ENCODE peak calls at places on chromosomes 7 and 10, in nine cellular contexts. One of them, this sample, is unnamed.
A peak's percentile ranks its signal among the peaks of the same experiment; 100 is the strongest.

GRCh38 chr7:79732535-79732934 is 279.1 kb upstream of the MAGI2 start:
- DNase-seq in endodermal cell: no peak
- DNase-seq in stomach: no peak
- DNase-seq in IMR-90: no peak
- DNase-seq in transverse colon: no peak
- DNase-seq in ovary: no peak
- DNase-seq in adrenal gland: no peak
- DNase-seq in neural progenitor cell: no peak
- DNase-seq in fibroblast of lung: no peak
- DNase-seq in this sample: no peak

GRCh38 chr7:50304158-50304910 is at the start of gene IKZF1:
- DNase-seq in endodermal cell: peak; percentile 80
- DNase-seq in stomach: peak; percentile 65
- DNase-seq in IMR-90: no peak
- DNase-seq in transverse colon: peak; percentile 69
- DNase-seq in ovary: no peak
- DNase-seq in adrenal gland: peak; percentile 57
- DNase-seq in neural progenitor cell: peak; percentile 80
- DNase-seq in fibroblast of lung: no peak
- DNase-seq in this sample: peak; percentile 60

GRCh38 chr7:46360811-46361210 is 439.7 kb upstream of the IGFBP3 start:
- DNase-seq in endodermal cell: no peak
- DNase-seq in stomach: no peak
- DNase-seq in IMR-90: no peak
- DNase-seq in transverse colon: no peak
- DNase-seq in ovary: no peak
- DNase-seq in adrenal gland: no peak
- DNase-seq in neural progenitor cell: no peak
- DNase-seq in fibroblast of lung: no peak
- DNase-seq in this sample: no peak

GRCh38 chr7:77501165-77501515 is 36.0 kb upstream of the PTPN12 start:
- DNase-seq in endodermal cell: no peak
- DNase-seq in stomach: no peak
- DNase-seq in IMR-90: no peak
- DNase-seq in transverse colon: no peak
- DNase-seq in ovary: no peak
- DNase-seq in adrenal gland: no peak
- DNase-seq in neural progenitor cell: no peak
- DNase-seq in fibroblast of lung: no peak
- DNase-seq in this sample: no peak

GRCh38 chr10:117134084-117135025 is 3.7 kb downstream of the VAX1 start:
- DNase-seq in endodermal cell: peak; percentile 83
- DNase-seq in stomach: no peak
- DNase-seq in IMR-90: no peak
- DNase-seq in transverse colon: no peak
- DNase-seq in ovary: no peak
- DNase-seq in adrenal gland: no peak
- DNase-seq in neural progenitor cell: peak; percentile 82
- DNase-seq in fibroblast of lung: no peak
- DNase-seq in this sample: no peak

GRCh38 chr7:91355680-91356435 is 91.6 kb downstream of the FZD1 start:
- DNase-seq in endodermal cell: peak; percentile 63
- DNase-seq in stomach: no peak
- DNase-seq in IMR-90: no peak
- DNase-seq in transverse colon: no peak
- DNase-seq in ovary: no peak
- DNase-seq in adrenal gland: no peak
- DNase-seq in neural progenitor cell: peak; percentile 36
- DNase-seq in fibroblast of lung: no peak
- DNase-seq in this sample: no peak

GRCh38 chr10:121870413-121870812 is 57.4 kb downstream of the ATE1 start:
- DNase-seq in endodermal cell: no peak
- DNase-seq in stomach: no peak
- DNase-seq in IMR-90: no peak
- DNase-seq in transverse colon: no peak
- DNase-seq in ovary: no peak
- DNase-seq in adrenal gland: no peak
- DNase-seq in neural progenitor cell: no peak
- DNase-seq in fibroblast of lung: no peak
- DNase-seq in this sample: no peak

GRCh38 chr7:12839508-12840153 is 152.2 kb downstream of the ARL4A start:
- DNase-seq in endodermal cell: peak; percentile 76
- DNase-seq in stomach: no peak
- DNase-seq in IMR-90: no peak
- DNase-seq in transverse colon: no peak
- DNase-seq in ovary: no peak
- DNase-seq in adrenal gland: no peak
- DNase-seq in neural progenitor cell: peak; percentile 76
- DNase-seq in fibroblast of lung: no peak
- DNase-seq in this sample: no peak

GRCh38 chr7:50363327-50364060 is 59.0 kb downstream of the IKZF1 start:
- DNase-seq in endodermal cell: no peak
- DNase-seq in stomach: no peak
- DNase-seq in IMR-90: no peak
- DNase-seq in transverse colon: no peak
- DNase-seq in ovary: no peak
- DNase-seq in adrenal gland: no peak
- DNase-seq in neural progenitor cell: no peak
- DNase-seq in fibroblast of lung: no peak
- DNase-seq in this sample: peak; percentile 57

GRCh38 chr10:47371629-47372485 is 12.2 kb downstream of the ZNF488 start:
- DNase-seq in endodermal cell: peak; percentile 47
- DNase-seq in stomach: peak; percentile 13
- DNase-seq in IMR-90: no peak
- DNase-seq in transverse colon: no peak
- DNase-seq in ovary: no peak
- DNase-seq in adrenal gland: peak; percentile 12
- DNase-seq in neural progenitor cell: no peak
- DNase-seq in fibroblast of lung: no peak
- DNase-seq in this sample: no peak

GRCh38 chr7:50851451-50851850 is 68.8 kb upstream of the GRB10 start:
- DNase-seq in endodermal cell: no peak
- DNase-seq in stomach: peak; percentile 10
- DNase-seq in IMR-90: peak; percentile 54
- DNase-seq in transverse colon: no peak
- DNase-seq in ovary: no peak
- DNase-seq in adrenal gland: no peak
- DNase-seq in neural progenitor cell: no peak
- DNase-seq in fibroblast of lung: peak; percentile 18
- DNase-seq in this sample: no peak

GRCh38 chr10:88070080-88070880 is 206.9 kb downstream of the PTEN start:
- DNase-seq in endodermal cell: no peak
- DNase-seq in stomach: no peak
- DNase-seq in IMR-90: peak; percentile 67
- DNase-seq in transverse colon: no peak
- DNase-seq in ovary: no peak
- DNase-seq in adrenal gland: no peak
- DNase-seq in neural progenitor cell: no peak
- DNase-seq in fibroblast of lung: no peak
- DNase-seq in this sample: no peak

GRCh38 chr10:61835069-61835908 is 66.2 kb upstream of the ARID5B start:
- DNase-seq in endodermal cell: peak; percentile 63
- DNase-seq in stomach: peak; percentile 29
- DNase-seq in IMR-90: peak; percentile 78
- DNase-seq in transverse colon: peak; percentile 16
- DNase-seq in ovary: no peak
- DNase-seq in adrenal gland: peak; percentile 58
- DNase-seq in neural progenitor cell: peak; percentile 39
- DNase-seq in fibroblast of lung: peak; percentile 83
- DNase-seq in this sample: peak; percentile 17

GRCh38 chr7:100556541-100556940 is 17.2 kb downstream of the SAP25 start:
- DNase-seq in endodermal cell: no peak
- DNase-seq in stomach: no peak
- DNase-seq in IMR-90: peak; percentile 58
- DNase-seq in transverse colon: no peak
- DNase-seq in ovary: no peak
- DNase-seq in adrenal gland: no peak
- DNase-seq in neural progenitor cell: no peak
- DNase-seq in fibroblast of lung: peak; percentile 59
- DNase-seq in this sample: no peak

GRCh38 chr7:7693881-7694280 is 24.5 kb downstream of the RPA3 start:
- DNase-seq in endodermal cell: no peak
- DNase-seq in stomach: no peak
- DNase-seq in IMR-90: peak; percentile 92
- DNase-seq in transverse colon: no peak
- DNase-seq in ovary: no peak
- DNase-seq in adrenal gland: no peak
- DNase-seq in neural progenitor cell: no peak
- DNase-seq in fibroblast of lung: peak; percentile 71
- DNase-seq in this sample: no peak

GRCh38 chr10:44373341-44373995 is 11.4 kb downstream of the CXCL12 start:
- DNase-seq in endodermal cell: no peak
- DNase-seq in stomach: no peak
- DNase-seq in IMR-90: no peak
- DNase-seq in transverse colon: no peak
- DNase-seq in ovary: no peak
- DNase-seq in adrenal gland: no peak
- DNase-seq in neural progenitor cell: no peak
- DNase-seq in fibroblast of lung: no peak
- DNase-seq in this sample: no peak

GRCh38 chr10:124288928-124289921 is 129.5 kb downstream of the OAT start:
- DNase-seq in endodermal cell: peak; percentile 30
- DNase-seq in stomach: no peak
- DNase-seq in IMR-90: no peak
- DNase-seq in transverse colon: no peak
- DNase-seq in ovary: no peak
- DNase-seq in adrenal gland: no peak
- DNase-seq in neural progenitor cell: no peak
- DNase-seq in fibroblast of lung: no peak
- DNase-seq in this sample: no peak

GRCh38 chr10:124286621-124287020 is 132.1 kb downstream of the OAT start:
- DNase-seq in endodermal cell: peak; percentile 20
- DNase-seq in stomach: no peak
- DNase-seq in IMR-90: no peak
- DNase-seq in transverse colon: no peak
- DNase-seq in ovary: no peak
- DNase-seq in adrenal gland: no peak
- DNase-seq in neural progenitor cell: no peak
- DNase-seq in fibroblast of lung: no peak
- DNase-seq in this sample: no peak

GRCh38 chr10:124287791-124288190 is 130.9 kb downstream of the OAT start:
- DNase-seq in endodermal cell: peak; percentile 17
- DNase-seq in stomach: peak; percentile 17
- DNase-seq in IMR-90: no peak
- DNase-seq in transverse colon: peak; percentile 2
- DNase-seq in ovary: no peak
- DNase-seq in adrenal gland: no peak
- DNase-seq in neural progenitor cell: no peak
- DNase-seq in fibroblast of lung: no peak
- DNase-seq in this sample: no peak

GRCh38 chr10:124285587-124286527 is 132.9 kb downstream of the OAT start:
- DNase-seq in endodermal cell: peak; percentile 17
- DNase-seq in stomach: peak; percentile 13
- DNase-seq in IMR-90: no peak
- DNase-seq in transverse colon: no peak
- DNase-seq in ovary: no peak
- DNase-seq in adrenal gland: no peak
- DNase-seq in neural progenitor cell: no peak
- DNase-seq in fibroblast of lung: peak; percentile 15
- DNase-seq in this sample: no peak

GRCh38 chr10:124287071-124287685 is 131.5 kb downstream of the OAT start:
- DNase-seq in endodermal cell: peak; percentile 18
- DNase-seq in stomach: peak; percentile 24
- DNase-seq in IMR-90: no peak
- DNase-seq in transverse colon: peak; percentile 6
- DNase-seq in ovary: no peak
- DNase-seq in adrenal gland: no peak
- DNase-seq in neural progenitor cell: no peak
- DNase-seq in fibroblast of lung: no peak
- DNase-seq in this sample: no peak
- H3K4me1 ChIP-seq in endodermal cell: no peaks in the 10 kb centered on the region
- H3K4me1 ChIP-seq in stomach: peaks cover 7% of the 10 kb centered on the region
- H3K4me1 ChIP-seq in IMR-90: no peaks in the 10 kb centered on the region
- H3K4me1 ChIP-seq in transverse colon: no peaks in the 10 kb centered on the region
- H3K4me1 ChIP-seq in ovary: peaks cover 2% of the 10 kb centered on the region
- H3K4me1 ChIP-seq in adrenal gland: no peaks in the 10 kb centered on the region
- H3K4me1 ChIP-seq in neural progenitor cell: no peaks in the 10 kb centered on the region
- H3K4me1 ChIP-seq in fibroblast of lung: no peaks in the 10 kb centered on the region
- H3K4me1 ChIP-seq in this sample: no peaks in the 10 kb centered on the region

DNA sequence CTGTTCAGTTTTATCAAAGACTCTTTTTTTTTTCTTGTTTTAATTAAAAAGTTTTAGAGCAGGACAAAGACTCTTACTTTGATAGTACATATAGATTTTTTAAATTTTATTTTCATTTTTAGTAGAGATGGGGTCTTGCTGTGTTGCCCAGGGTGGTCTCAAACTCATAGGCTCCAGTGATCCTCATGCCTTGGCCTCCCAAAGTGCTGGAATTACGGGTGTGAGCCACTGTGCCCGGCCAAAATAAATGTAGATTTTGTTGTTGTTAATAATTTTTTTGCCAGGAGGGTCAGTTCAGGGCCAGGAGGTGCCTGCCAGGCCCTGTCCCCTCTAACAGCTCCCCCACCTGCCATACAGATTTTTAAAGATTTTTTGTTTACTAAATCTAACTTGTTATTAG is 17.0 kb downstream of the DENND10 start:
- DNase-seq in endodermal cell: no peak
- DNase-seq in stomach: no peak
- DNase-seq in IMR-90: no peak
- DNase-seq in transverse colon: no peak
- DNase-seq in ovary: no peak
- DNase-seq in adrenal gland: no peak
- DNase-seq in neural progenitor cell: no peak
- DNase-seq in fibroblast of lung: no peak
- DNase-seq in this sample: no peak
- H3K4me1 ChIP-seq in endodermal cell: no peaks in the 10 kb centered on the region
- H3K4me1 ChIP-seq in stomach: peaks cover 13% of the 10 kb centered on the region
- H3K4me1 ChIP-seq in IMR-90: peaks cover 2% of the 10 kb centered on the region
- H3K4me1 ChIP-seq in transverse colon: no peaks in the 10 kb centered on the region
- H3K4me1 ChIP-seq in ovary: no peaks in the 10 kb centered on the region
- H3K4me1 ChIP-seq in adrenal gland: peaks cover 9% of the 10 kb centered on the region
- H3K4me1 ChIP-seq in neural progenitor cell: no peaks in the 10 kb centered on the region
- H3K4me1 ChIP-seq in fibroblast of lung: no peaks in the 10 kb centered on the region
- H3K4me1 ChIP-seq in this sample: peaks cover 4% of the 10 kb centered on the region

GRCh38 chr10:48711830-48712229 is 27.2 kb downstream of the WDFY4 start:
- DNase-seq in endodermal cell: no peak
- DNase-seq in stomach: no peak
- DNase-seq in IMR-90: no peak
- DNase-seq in transverse colon: no peak
- DNase-seq in ovary: no peak
- DNase-seq in adrenal gland: no peak
- DNase-seq in neural progenitor cell: no peak
- DNase-seq in fibroblast of lung: no peak
- DNase-seq in this sample: no peak
- H3K4me1 ChIP-seq in endodermal cell: no peaks in the 10 kb centered on the region
- H3K4me1 ChIP-seq in stomach: no peaks in the 10 kb centered on the region
- H3K4me1 ChIP-seq in IMR-90: no peaks in the 10 kb centered on the region
- H3K4me1 ChIP-seq in transverse colon: no peaks in the 10 kb centered on the region
- H3K4me1 ChIP-seq in ovary: no peaks in the 10 kb centered on the region
- H3K4me1 ChIP-seq in adrenal gland: no peaks in the 10 kb centered on the region
- H3K4me1 ChIP-seq in neural progenitor cell: no peaks in the 10 kb centered on the region
- H3K4me1 ChIP-seq in fibroblast of lung: no peaks in the 10 kb centered on the region
- H3K4me1 ChIP-seq in this sample: no peaks in the 10 kb centered on the region

DNA sequence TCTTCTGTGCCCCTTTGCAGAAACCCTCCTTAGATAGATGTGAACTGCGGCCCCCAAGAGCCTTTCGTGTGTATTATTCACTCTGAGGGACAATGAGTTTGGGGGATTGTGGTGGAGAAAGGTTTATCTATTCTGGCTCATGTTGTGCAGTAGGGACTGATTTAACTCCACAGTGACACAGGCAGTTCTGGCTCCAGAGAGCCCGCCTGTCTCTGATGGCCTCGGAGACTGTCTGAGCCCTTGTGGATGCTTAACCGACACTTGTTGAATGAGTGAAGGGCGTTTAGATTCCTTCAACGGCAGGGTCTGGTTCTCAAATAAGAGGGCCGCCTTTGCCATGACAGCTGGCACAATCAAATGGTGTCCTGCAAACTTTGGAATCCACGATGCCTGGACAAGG is 5.8 kb downstream of the NPTX2 start:
- DNase-seq in endodermal cell: peak; percentile 27
- DNase-seq in stomach: peak; percentile 10
- DNase-seq in IMR-90: no peak
- DNase-seq in transverse colon: no peak
- DNase-seq in ovary: no peak
- DNase-seq in adrenal gland: no peak
- DNase-seq in neural progenitor cell: no peak
- DNase-seq in fibroblast of lung: no peak
- DNase-seq in this sample: no peak
- H3K4me1 ChIP-seq in endodermal cell: no peaks in the 10 kb centered on the region
- H3K4me1 ChIP-seq in stomach: peaks cover 20% of the 10 kb centered on the region
- H3K4me1 ChIP-seq in IMR-90: no peaks in the 10 kb centered on the region
- H3K4me1 ChIP-seq in transverse colon: peaks cover 8% of the 10 kb centered on the region
- H3K4me1 ChIP-seq in ovary: no peaks in the 10 kb centered on the region
- H3K4me1 ChIP-seq in adrenal gland: no peaks in the 10 kb centered on the region
- H3K4me1 ChIP-seq in neural progenitor cell: peaks cover 24% of the 10 kb centered on the region
- H3K4me1 ChIP-seq in fibroblast of lung: no peaks in the 10 kb centered on the region
- H3K4me1 ChIP-seq in this sample: no peaks in the 10 kb centered on the region

This sample was measured in CD4-positive, CD25-positive, alpha-beta regulatory T cell.